ENCODE peak calls at places on chromosomes 1 and 21, in five cellular contexts. One of them, this sample, is unnamed.

GRCh38 chr1:206469411-206469932 is 804 bp upstream of the IKBKE start:
- DNase-seq in HepG2: no peak
- DNase-seq in body of pancreas: no peak
- DNase-seq in HCT116: no peak
- DNase-seq in uterus: no peak
- DNase-seq in this sample: no peak

GRCh38 chr1:113860891-113861290 is 10.6 kb downstream of the PTPN22 start:
- DNase-seq in HepG2: no peak
- DNase-seq in body of pancreas: no peak
- DNase-seq in HCT116: no peak
- DNase-seq in uterus: no peak
- DNase-seq in this sample: no peak

GRCh38 chr1:4462831-4463484 is 191.5 kb upstream of the AJAP1 start:
- DNase-seq in HepG2: no peak
- DNase-seq in body of pancreas: no peak
- DNase-seq in HCT116: no peak
- DNase-seq in uterus: no peak
- DNase-seq in this sample: no peak

GRCh38 chr1:171335964-171336363 is 22.0 kb downstream of the FMO4 start:
- DNase-seq in HepG2: no peak
- DNase-seq in body of pancreas: no peak
- DNase-seq in HCT116: no peak
- DNase-seq in uterus: no peak
- DNase-seq in this sample: no peak

GRCh38 chr1:94090761-94091160 is 30.2 kb downstream of the ABCA4 start:
- DNase-seq in HepG2: no peak
- DNase-seq in body of pancreas: no peak
- DNase-seq in HCT116: no peak
- DNase-seq in uterus: no peak
- DNase-seq in this sample: no peak

GRCh38 chr1:178564086-178564782 is 51.3 kb downstream of the TEX35 start:
- DNase-seq in HepG2: peak
- DNase-seq in body of pancreas: no peak
- DNase-seq in HCT116: no peak
- DNase-seq in uterus: no peak
- DNase-seq in this sample: no peak

GRCh38 chr1:10873189-10873588 is 76.7 kb upstream of the CASZ1 start:
- DNase-seq in HepG2: no peak
- DNase-seq in body of pancreas: no peak
- DNase-seq in HCT116: peak
- DNase-seq in uterus: no peak
- DNase-seq in this sample: no peak

GRCh38 chr21:41168391-41169257 is 664 bp downstream of the BACE2 start:
- DNase-seq in HepG2: no peak
- DNase-seq in body of pancreas: peak
- DNase-seq in HCT116: no peak
- DNase-seq in uterus: peak
- DNase-seq in this sample: peak

GRCh38 chr1:17586172-17586963 is 46.9 kb downstream of the ARHGEF10L start:
- DNase-seq in HepG2: no peak
- DNase-seq in body of pancreas: no peak
- DNase-seq in HCT116: no peak
- DNase-seq in uterus: no peak
- DNase-seq in this sample: no peak

GRCh38 chr1:26516987-26517765 is 12.4 kb upstream of the RPS6KA1 start:
- DNase-seq in HepG2: no peak
- DNase-seq in body of pancreas: no peak
- DNase-seq in HCT116: no peak
- DNase-seq in uterus: no peak
- DNase-seq in this sample: no peak

DNA sequence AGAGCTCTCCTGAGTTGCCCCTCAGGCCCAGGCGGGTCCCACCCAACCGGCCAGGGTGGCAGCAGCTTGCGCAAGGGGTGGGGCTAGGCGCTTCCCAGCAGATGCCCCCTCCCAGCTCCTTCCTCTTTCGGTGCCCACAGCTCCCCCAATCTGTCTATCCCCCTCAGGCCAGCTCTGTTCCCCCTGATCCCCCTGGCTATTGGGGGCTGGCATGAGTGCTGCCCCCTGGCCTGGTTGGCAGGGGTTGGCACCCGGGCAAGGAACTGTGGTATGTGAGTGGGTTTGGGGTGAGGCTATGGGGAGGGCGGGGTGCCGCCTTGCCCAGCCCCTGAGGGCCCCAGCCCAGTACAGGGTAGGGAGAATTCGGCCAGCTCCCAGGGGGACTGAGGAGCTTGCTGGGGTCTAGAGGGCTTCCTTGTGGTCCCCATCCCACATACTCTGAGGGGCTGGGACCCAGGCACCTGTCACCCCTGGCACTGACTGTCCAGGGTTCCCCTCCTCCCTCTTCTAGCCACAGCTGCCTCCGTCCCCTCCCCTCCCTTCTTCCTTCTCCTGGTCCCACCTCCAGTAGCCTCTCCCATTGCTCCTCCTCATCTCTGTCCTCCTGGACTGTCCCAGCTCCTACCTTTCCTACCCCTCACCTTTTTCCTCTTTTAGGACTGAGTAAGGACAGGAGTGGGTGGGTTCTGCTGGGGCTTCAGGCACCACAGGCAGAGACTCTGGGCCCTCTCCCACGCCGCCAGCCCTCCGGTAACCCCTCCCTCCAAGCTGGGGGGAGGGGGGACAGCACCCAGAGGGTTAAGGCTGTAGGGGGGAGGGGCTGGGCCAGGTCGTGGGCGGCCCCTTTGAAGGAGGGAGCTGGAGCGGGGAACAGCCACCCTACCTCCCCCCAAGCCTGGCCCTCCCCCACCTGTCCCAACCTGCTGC is 5.7 kb downstream of the ZBTB7B start:
- DNase-seq in HepG2: no peak
- DNase-seq in body of pancreas: no peak
- DNase-seq in HCT116: no peak
- DNase-seq in uterus: no peak
- DNase-seq in this sample: peak
- H3K4me3 ChIP-seq in HepG2: no peak
- H3K4me3 ChIP-seq in body of pancreas: no peak
- H3K4me3 ChIP-seq in HCT116: no peak
- H3K4me3 ChIP-seq in uterus: no peak
- H3K4me3 ChIP-seq in this sample: peak

GRCh38 chr1:231159202-231159962 is 2.5 kb upstream of the TRIM67 start:
- DNase-seq in HepG2: no peak
- DNase-seq in body of pancreas: no peak
- DNase-seq in HCT116: no peak
- DNase-seq in uterus: no peak
- DNase-seq in this sample: no peak
- H3K27ac ChIP-seq in HepG2: no peak
- H3K27ac ChIP-seq in body of pancreas: no peak
- H3K27ac ChIP-seq in HCT116: no peak
- H3K27ac ChIP-seq in uterus: no peak
- H3K27ac ChIP-seq in this sample: no peak

GRCh38 chr1:203306089-203306969 is 1.0 kb downstream of the BTG2 start:
- DNase-seq in HepG2: peak
- DNase-seq in body of pancreas: peak
- DNase-seq in HCT116: peak
- DNase-seq in uterus: peak
- DNase-seq in this sample: peak
- TF ChIP-seq POLR2A in HepG2: no peak
- TF ChIP-seq POLR2A in body of pancreas: peak
- TF ChIP-seq POLR2A in HCT116: no peak
- TF ChIP-seq POLR2A in uterus: peak
- TF ChIP-seq POLR2A in this sample: peak

GRCh38 chr1:8021676-8022266 is 4.3 kb downstream of the ERRFI1 start:
- DNase-seq in HepG2: no peak
- DNase-seq in body of pancreas: peak
- DNase-seq in HCT116: no peak
- DNase-seq in uterus: no peak
- DNase-seq in this sample: no peak
- H3K4me3 ChIP-seq in HepG2: peak
- H3K4me3 ChIP-seq in body of pancreas: peak
- H3K4me3 ChIP-seq in HCT116: peak
- H3K4me3 ChIP-seq in uterus: peak
- H3K4me3 ChIP-seq in this sample: no peak

This sample was measured in prostate gland.